ENCODE peak calls at places on chromosomes 3 and 15, in ten cellular contexts. Z, O, E, Y, N, M, K, B, X and F are unnamed samples.

GRCh38 chr3:66344846-66345578 is 124.2 kb downstream of the SLC25A26 start:
- DNase-seq in Z (no peak), O (no peak), E (no peak), Y (no peak), N (no peak), M (no peak), K (no peak), B (no peak), X (no peak), F (no peak)

GRCh38 chr3:191331443-191331842 is 1.1 kb upstream of the UTS2B start:
- DNase-seq in Z (peak; percentile 31), O (no peak), E (no peak), Y (no peak), N (no peak), M (no peak), K (no peak), B (no peak), X (no peak), F (no peak)

GRCh38 chr3:15557511-15557946 is 36.0 kb upstream of the COLQ start:
- DNase-seq in Z (peak; percentile 54), O (peak; percentile 56), E (peak; percentile 79), Y (peak; percentile 57), N (peak; percentile 7), M (no peak), K (no peak), B (no peak), X (peak; percentile 8), F (peak; percentile 1)

GRCh38 chr3:63877737-63878393 is 14.2 kb downstream of the ATXN7 start:
- DNase-seq in Z (no peak), O (no peak), E (peak; percentile 61), Y (no peak), N (no peak), M (no peak), K (no peak), B (no peak), X (no peak), F (no peak)

GRCh38 chr3:52848617-52849016 is 13.8 kb upstream of the MUSTN1 start:
- DNase-seq in Z (no peak), O (peak; percentile 51), E (no peak), Y (no peak), N (no peak), M (no peak), K (no peak), B (peak; percentile 38), X (no peak), F (no peak)

GRCh38 chr3:98644168-98644567 is 50.8 kb upstream of the CPOX start:
- DNase-seq in Z (no peak), O (no peak), E (no peak), Y (no peak), N (no peak), M (no peak), K (no peak), B (no peak), X (no peak), F (no peak)

GRCh38 chr3:50174947-50175524 is 16.4 kb upstream of the GNAT1 start:
- DNase-seq in Z (no peak), O (no peak), E (no peak), Y (no peak), N (no peak), M (no peak), K (no peak), B (no peak), X (no peak), F (no peak)

GRCh38 chr15:35736150-35736549 is 190.2 kb upstream of the DPH6 start:
- DNase-seq in Z (no peak), O (no peak), E (no peak), Y (no peak), N (no peak), M (no peak), K (no peak), B (no peak), X (no peak), F (no peak)

GRCh38 chr3:70820397-70820796 is 508.0 kb upstream of the MDFIC2 start:
- DNase-seq in Z (no peak), O (no peak), E (no peak), Y (no peak), N (no peak), M (no peak), K (no peak), B (no peak), X (no peak), F (no peak)

GRCh38 chr3:143119009-143119914 is at the start of gene CHST2:
- DNase-seq in Z (peak; percentile 87), O (peak; percentile 42), E (peak; percentile 80), Y (peak; percentile 95), N (peak; percentile 50), M (peak; percentile 43), K (peak; percentile 92), B (peak; percentile 95), X (peak; percentile 42), F (peak; percentile 79)

GRCh38 chr3:177647876-177648275 is 450.6 kb upstream of the TBL1XR1 start:
- DNase-seq in Z (no peak), O (no peak), E (no peak), Y (no peak), N (no peak), M (no peak), K (no peak), B (no peak), X (no peak), F (no peak)